ENCODE peak calls at places on chromosomes 1 and 21, in eight cellular contexts. C is suprapubic skin, W is thoracic aorta, D is body of pancreas, B is A549, X is heart left ventricle, T is HepG2, J is mammary epithelial cell. L is an unnamed sample. For H3K4me1, the result is how much of the 10 kb centered on the place peaks cover.

GRCh38 chr21:34243562-34243961 is 120.2 kb upstream of the KCNE2 start:
- DNase-seq in C (no peak), W (no peak), D (peak), B (peak), X (no peak), T (peak), J (peak), L (no peak)

GRCh38 chr1:214549604-214550338 is 1.6 kb downstream of the PTPN14 start:
- DNase-seq in C (no peak), W (no peak), D (no peak), B (peak), X (no peak), T (no peak), J (peak), L (peak)

GRCh38 chr1:66725885-66726665 is 26.2 kb upstream of the DYNLT5 start:
- DNase-seq in C (no peak), W (no peak), D (peak), B (peak), X (peak), T (peak), J (peak), L (no peak)

GRCh38 chr1:40039245-40039756 is 1.2 kb upstream of the CAP1 start:
- DNase-seq in C (no peak), W (peak), D (peak), B (peak), X (no peak), T (no peak), J (no peak), L (no peak)

GRCh38 chr1:109113787-109114568 is at the start of gene ELAPOR1:
- DNase-seq in C (no peak), W (no peak), D (peak), B (no peak), X (peak), T (no peak), J (peak), L (no peak)

GRCh38 chr1:229694053-229694693 is 68.1 kb downstream of the URB2 start:
- DNase-seq in C (peak), W (peak), D (peak), B (peak), X (peak), T (no peak), J (no peak), L (peak)

GRCh38 chr1:190373705-190374336 is 103.8 kb downstream of the BRINP3 start:
- DNase-seq in C (no peak), W (no peak), D (no peak), B (peak), X (no peak), T (peak), J (peak), L (no peak)

GRCh38 chr1:203650012-203650836 is 23.6 kb downstream of the ATP2B4 start:
- DNase-seq in C (no peak), W (no peak), D (peak), B (no peak), X (peak), T (no peak), J (peak), L (peak)

GRCh38 chr1:11482186-11482585 is 3.2 kb downstream of the DISP3 start:
- DNase-seq in C (no peak), W (no peak), D (no peak), B (no peak), X (no peak), T (no peak), J (no peak), L (peak)

GRCh38 chr1:204821476-204821875 is 49.2 kb upstream of the NFASC start:
- DNase-seq in C (no peak), W (no peak), D (no peak), B (no peak), X (no peak), T (no peak), J (no peak), L (no peak)

GRCh38 chr1:197955486-197956394 is 38.6 kb downstream of the LHX9 start:
- DNase-seq in C (no peak), W (no peak), D (no peak), B (no peak), X (no peak), T (peak), J (no peak), L (no peak)

GRCh38 chr1:3611170-3612019 is at the start of gene MEGF6:
- DNase-seq in C (no peak), W (no peak), D (peak), B (peak), X (peak), T (peak), J (no peak), L (peak)

GRCh38 chr1:44090409-44091252 is 28.0 kb upstream of the KLF17 start:
- DNase-seq in C (no peak), W (no peak), D (no peak), B (no peak), X (no peak), T (no peak), J (no peak), L (no peak)

GRCh38 chr21:45309069-45309521 is 21.4 kb upstream of the POFUT2 start:
- DNase-seq in C (no peak), W (no peak), D (peak), B (peak), X (peak), T (peak), J (no peak), L (peak)
- H3K27ac ChIP-seq in C (peak), W (peak), D (peak), B (peak), X (peak), T (peak), J (no peak), L (peak)

GRCh38 chr1:112397051-112397471 is 1.0 kb downstream of the CTTNBP2NL start:
- DNase-seq in C (no peak), W (no peak), D (no peak), B (no peak), X (no peak), T (no peak), J (no peak), L (no peak)

GRCh38 chr1:112394743-112395062 is 1.3 kb upstream of the CTTNBP2NL start:
- DNase-seq in C (no peak), W (no peak), D (no peak), B (no peak), X (no peak), T (no peak), J (no peak), L (no peak)

GRCh38 chr1:112396668-112397025 is 633 bp downstream of the CTTNBP2NL start:
- DNase-seq in C (no peak), W (no peak), D (no peak), B (no peak), X (no peak), T (no peak), J (no peak), L (no peak)

GRCh38 chr1:112395832-112396667 is at the start of gene CTTNBP2NL:
- DNase-seq in C (peak), W (peak), D (peak), B (peak), X (peak), T (peak), J (peak), L (peak)

DNA sequence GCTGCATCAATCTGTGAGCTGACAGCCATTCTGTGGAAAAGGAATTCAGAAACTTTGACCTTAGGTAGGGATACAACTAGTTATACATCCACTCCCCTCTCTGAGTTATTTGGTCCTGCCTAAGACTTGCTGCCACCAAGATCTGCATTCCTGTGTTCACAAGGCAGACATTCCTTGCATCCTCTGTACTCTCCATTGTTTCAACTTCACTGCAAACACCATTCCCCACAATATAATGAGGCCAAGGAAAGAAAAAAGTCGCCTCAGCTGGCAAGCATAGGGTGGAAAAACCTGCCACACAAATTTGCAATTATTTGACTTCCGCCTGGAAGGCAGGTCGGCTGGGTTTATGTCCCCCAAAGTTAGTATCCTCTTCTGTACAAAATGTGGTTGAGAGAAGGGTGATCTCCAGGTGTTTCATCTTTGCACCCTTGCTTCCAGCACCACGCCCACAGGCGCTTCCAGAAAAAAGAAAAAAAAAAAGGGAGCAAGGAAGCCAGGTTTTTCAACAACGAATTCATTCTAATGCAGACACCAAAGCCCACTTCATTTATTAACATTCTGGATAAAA is 668 bp upstream of the CTTNBP2NL start:
- DNase-seq in C (no peak), W (no peak), D (no peak), B (no peak), X (no peak), T (no peak), J (no peak), L (no peak)
- H3K4me1 ChIP-seq in C (half or more), W (under half), D (half or more), B (under half), X (under half), T (under half), J (under half), L (under half)

DNA sequence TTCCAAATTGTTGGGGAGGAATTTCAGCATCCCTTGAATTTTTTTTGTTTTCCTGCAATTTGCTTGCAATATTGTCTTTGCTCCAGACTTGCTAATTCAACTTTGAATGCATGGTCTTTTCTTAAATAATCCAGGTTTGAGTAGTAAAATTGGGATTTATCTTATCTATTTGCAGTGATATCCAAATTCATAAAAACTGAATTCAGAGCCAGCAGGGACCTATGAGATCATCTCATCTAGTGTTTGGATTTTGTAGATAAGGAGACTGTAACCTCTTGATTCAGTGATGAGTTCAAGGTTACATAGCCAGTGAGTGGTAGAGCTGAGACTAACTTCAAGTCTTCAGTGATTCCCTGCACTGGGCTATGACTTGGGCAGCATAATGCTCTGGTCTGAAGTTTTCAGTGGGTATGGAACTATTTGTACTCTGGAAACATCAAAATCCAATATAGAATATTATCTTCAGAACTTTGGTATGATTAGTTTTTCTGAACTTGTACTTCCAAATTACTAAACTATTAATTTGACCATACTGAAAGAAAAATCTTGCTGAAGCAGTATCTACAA is 109.4 kb downstream of the DISP1 start:
- DNase-seq in C (no peak), W (no peak), D (no peak), B (no peak), X (no peak), T (no peak), J (no peak), L (no peak)
- TF ChIP-seq CTCF in C (no peak), W (no peak), D (no peak), B (no peak), X (no peak), T (no peak), J (no peak), L (no peak)

DNA sequence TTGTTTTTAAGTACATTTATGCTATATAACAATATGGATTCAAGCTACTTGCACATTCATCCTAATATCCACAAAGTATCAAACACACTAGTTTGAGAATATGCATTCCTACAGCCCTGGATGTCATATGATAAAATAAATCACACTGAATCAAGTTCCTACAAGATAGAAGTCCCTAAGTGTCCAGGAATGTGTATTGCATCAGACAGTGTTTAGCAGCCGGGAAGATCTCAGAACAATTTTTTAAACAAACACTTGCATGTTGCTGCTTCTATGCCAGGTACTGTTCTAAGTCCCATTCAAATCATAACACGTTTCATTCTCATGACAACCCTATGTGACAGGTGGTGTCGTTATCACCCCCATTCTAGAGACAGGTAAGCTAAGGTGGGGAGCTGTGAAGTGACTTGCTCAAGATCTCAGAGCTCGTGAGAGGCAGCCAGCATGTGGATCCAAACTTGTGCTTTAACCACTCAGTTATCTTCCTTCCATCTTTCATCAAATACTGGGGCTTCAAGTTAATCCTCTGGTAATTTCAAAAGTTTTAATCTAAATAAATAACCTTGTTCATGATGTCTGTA is 68.3 kb upstream of the KIF26B start:
- DNase-seq in C (no peak), W (no peak), D (no peak), B (peak), X (no peak), T (peak), J (peak), L (no peak)
- H3K27ac ChIP-seq in C (no peak), W (no peak), D (no peak), B (no peak), X (no peak), T (peak), J (peak), L (peak)

DNA sequence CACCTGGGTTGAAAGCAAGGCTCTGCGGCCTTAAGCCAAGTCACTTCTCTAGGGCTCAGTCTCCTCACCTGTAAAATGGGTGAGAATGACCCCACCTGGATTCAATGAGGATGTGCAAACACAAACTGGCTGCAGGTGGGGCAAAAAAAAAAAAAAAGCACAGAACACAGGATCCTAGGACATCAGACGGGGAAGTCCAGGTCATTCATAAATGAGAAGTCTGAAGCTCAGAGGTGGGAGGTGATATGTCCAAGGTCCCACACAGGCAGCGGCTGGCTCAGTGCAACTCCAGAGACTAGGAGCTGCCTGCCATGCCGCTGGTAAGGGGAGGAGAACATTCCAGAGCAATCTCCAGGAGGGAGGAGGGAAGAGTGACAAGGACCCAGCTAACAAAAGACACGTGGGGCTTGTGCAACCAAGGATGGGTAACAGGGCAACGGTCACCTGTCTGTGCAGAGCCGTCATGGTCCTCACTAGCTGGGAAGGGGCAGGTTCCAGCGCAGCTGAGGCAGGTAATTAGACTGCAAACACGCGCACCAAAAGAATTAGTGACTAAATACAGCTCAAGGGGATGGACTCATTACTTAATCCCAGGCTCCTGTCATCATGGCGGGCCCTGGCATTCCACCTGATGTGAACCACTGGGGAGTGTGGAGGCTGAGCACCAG is 19.5 kb downstream of the IFFO2 start:
- DNase-seq in C (no peak), W (no peak), D (no peak), B (no peak), X (no peak), T (peak), J (peak), L (peak)
- H3K4me1 ChIP-seq in C (half or more), W (under half), D (half or more), B (half or more), X (under half), T (half or more), J (half or more), L (under half)

DNA sequence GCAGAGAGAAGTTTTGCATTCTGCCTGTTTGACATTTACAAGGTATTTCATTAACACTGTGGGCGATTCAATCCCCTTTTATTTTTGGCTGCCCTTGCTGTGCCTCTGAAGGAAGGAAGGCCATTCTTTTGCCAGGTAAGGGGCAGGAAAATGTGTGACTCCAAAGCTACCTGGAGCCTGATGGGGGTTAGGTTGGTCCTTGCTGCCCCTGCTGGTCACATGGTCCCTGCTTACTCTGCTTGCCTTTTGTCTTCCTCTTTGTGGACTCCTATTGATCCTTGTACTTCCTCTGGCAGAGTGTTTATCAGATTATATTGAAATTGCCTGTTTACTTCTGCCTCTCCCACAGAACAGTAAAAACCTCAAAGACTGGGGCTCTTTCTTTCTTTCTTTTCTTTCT is 65.7 kb downstream of the ST6GALNAC3 start:
- DNase-seq in C (no peak), W (no peak), D (no peak), B (no peak), X (no peak), T (no peak), J (no peak), L (no peak)
- TF ChIP-seq CTCF in C (no peak), W (no peak), D (no peak), B (no peak), X (no peak), T (peak), J (no peak), L (no peak)

L was measured in osteoblast.